ENCODE peak calls at places on chromosomes 1 and 21, in seven cellular contexts. U, O, R, Z, I, A and P are unnamed samples.

GRCh38 chr1:20184997-20185833 is 681 bp upstream of the UBXN10 start:
- DNase-seq in A (no peak), Z (no peak), U (no peak), I (no peak), O (no peak), R (no peak), P (no peak)

GRCh38 chr1:37767488-37767887 is 2.6 kb upstream of the EPHA10 start:
- DNase-seq in A (no peak), Z (no peak), O (no peak), I (no peak), U (no peak), R (no peak), P (no peak)

GRCh38 chr1:208303743-208304142 is 59.6 kb upstream of the PLXNA2 start:
- DNase-seq in I (no peak), R (no peak), A (no peak), U (no peak), O (no peak), Z (no peak), P (no peak)

GRCh38 chr1:8349961-8350360 is 32.0 kb downstream of the SLC45A1 start:
- DNase-seq in O (no peak), A (no peak), I (peak), U (no peak), R (peak), Z (no peak), P (no peak)

GRCh38 chr1:174269932-174270651 is 110.8 kb downstream of the RABGAP1L start:
- DNase-seq in I (no peak), U (no peak), Z (no peak), R (no peak), O (no peak), A (no peak), P (no peak)

GRCh38 chr1:186152227-186152944 is 222.7 kb downstream of the TPR start:
- DNase-seq in Z (peak), A (peak), R (no peak), I (peak), U (no peak), O (peak), P (peak)

GRCh38 chr1:164735315-164736052 is 176.5 kb downstream of the PBX1 start:
- DNase-seq in U (no peak), R (no peak), O (peak), Z (no peak), A (peak), I (peak), P (peak)

GRCh38 chr1:112402682-112403643 is 6.9 kb downstream of the CTTNBP2NL start:
- DNase-seq in Z (no peak), U (no peak), I (no peak), A (no peak), O (peak), R (no peak), P (peak)

GRCh38 chr1:164617607-164618564 is 58.9 kb downstream of the PBX1 start:
- DNase-seq in Z (no peak), I (peak), R (no peak), O (no peak), A (peak), U (no peak), P (no peak)

GRCh38 chr1:85467929-85468540 is 3.1 kb upstream of the DDAH1 start:
- DNase-seq in O (no peak), Z (no peak), R (no peak), U (no peak), I (peak), A (no peak), P (no peak)

GRCh38 chr1:209162651-209163050 is 420.9 kb upstream of the CAMK1G start:
- DNase-seq in I (peak), A (no peak), R (no peak), U (no peak), Z (peak), O (peak), P (no peak)

GRCh38 chr21:45525153-45525909 is 16.9 kb downstream of the SLC19A1 start:
- DNase-seq in Z (no peak), O (no peak), R (peak), I (no peak), A (no peak), U (peak), P (no peak)

GRCh38 chr1:38489844-38490270 is 369.7 kb downstream of the RRAGC start:
- DNase-seq in O (no peak), R (no peak), Z (no peak), I (no peak), U (no peak), A (peak), P (no peak)

GRCh38 chr1:234610582-234611152 is 689 bp upstream of the IRF2BP2 start:
- DNase-seq in U (peak), I (peak), R (peak), A (peak), O (no peak), Z (peak), P (peak)

GRCh38 chr1:211734359-211734758 is 58.9 kb upstream of the NEK2 start:
- DNase-seq in Z (no peak), A (no peak), U (no peak), R (no peak), I (no peak), O (no peak), P (no peak)

GRCh38 chr1:223482766-223483165 is 89.6 kb downstream of the CCDC185 start:
- DNase-seq in I (no peak), Z (no peak), U (no peak), R (no peak), A (no peak), O (no peak), P (no peak)

GRCh38 chr1:22579541-22580155 is 16.4 kb downstream of the EPHA8 start:
- DNase-seq in R (no peak), U (no peak), A (no peak), O (no peak), Z (no peak), I (no peak), P (no peak)

GRCh38 chr1:31681421-31681820 is 22.4 kb downstream of the COL16A1 start:
- DNase-seq in A (no peak), I (no peak), O (no peak), Z (no peak), U (no peak), R (no peak), P (no peak)

GRCh38 chr1:31679091-31679490 is 24.7 kb downstream of the COL16A1 start:
- DNase-seq in U (no peak), O (no peak), Z (no peak), A (no peak), R (no peak), I (no peak), P (peak)

GRCh38 chr1:31678681-31679080 is 25.1 kb downstream of the COL16A1 start:
- DNase-seq in R (no peak), A (no peak), I (no peak), O (no peak), U (no peak), Z (no peak), P (no peak)

GRCh38 chr1:31677949-31678348 is 25.9 kb downstream of the COL16A1 start:
- DNase-seq in R (no peak), I (no peak), O (no peak), U (no peak), Z (no peak), A (no peak), P (no peak)

DNA sequence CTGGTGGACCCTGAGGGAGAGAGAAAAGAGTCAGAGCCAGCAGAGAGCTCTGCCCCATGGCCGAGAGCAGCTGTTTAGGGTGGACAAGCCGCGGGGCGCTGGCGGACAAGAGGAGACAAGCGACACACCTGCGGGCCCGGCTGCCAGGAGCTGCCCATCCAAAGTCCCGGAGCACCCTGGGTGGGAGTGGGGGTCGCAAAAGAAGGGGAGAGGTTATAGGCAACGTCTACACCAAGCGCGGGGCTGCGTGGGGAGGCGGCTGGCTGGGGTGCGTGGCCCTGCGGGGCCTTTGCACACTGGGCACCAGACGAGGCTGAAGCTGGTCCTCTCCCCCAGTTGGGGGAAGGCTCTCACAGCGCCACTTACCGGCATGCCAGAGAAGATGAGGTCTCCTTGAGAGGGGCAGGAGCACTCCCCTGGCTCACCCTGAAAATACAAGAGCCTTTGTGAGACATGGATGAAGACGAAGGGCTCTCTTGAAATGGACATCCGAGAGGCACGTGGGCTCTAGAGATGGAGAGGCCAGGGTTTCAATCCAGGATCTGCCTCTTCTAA is 24.1 kb downstream of the COL16A1 start:
- DNase-seq in O (no peak), A (no peak), R (no peak), U (no peak), I (no peak), Z (no peak), P (no peak)
- TF ChIP-seq CTCF in O (no peak), A (no peak), R (no peak), U (no peak), I (no peak), Z (no peak), P (no peak)

GRCh38 chr1:160741092-160741501 is 2.0 kb downstream of the SLAMF7 start:
- DNase-seq in Z (no peak), U (no peak), O (no peak), A (no peak), R (no peak), I (no peak), P (no peak)

GRCh38 chr1:160739098-160739511 is at the start of gene SLAMF7:
- DNase-seq in U (no peak), I (no peak), O (no peak), R (no peak), Z (no peak), A (peak), P (no peak)

GRCh38 chr1:160741597-160742348 is 2.7 kb downstream of the SLAMF7 start:
- DNase-seq in U (no peak), Z (no peak), R (no peak), I (no peak), O (no peak), A (no peak), P (no peak)

GRCh38 chr1:160738266-160738665 is 781 bp upstream of the SLAMF7 start:
- DNase-seq in O (no peak), I (no peak), U (no peak), Z (no peak), A (no peak), R (no peak), P (no peak)

DNA sequence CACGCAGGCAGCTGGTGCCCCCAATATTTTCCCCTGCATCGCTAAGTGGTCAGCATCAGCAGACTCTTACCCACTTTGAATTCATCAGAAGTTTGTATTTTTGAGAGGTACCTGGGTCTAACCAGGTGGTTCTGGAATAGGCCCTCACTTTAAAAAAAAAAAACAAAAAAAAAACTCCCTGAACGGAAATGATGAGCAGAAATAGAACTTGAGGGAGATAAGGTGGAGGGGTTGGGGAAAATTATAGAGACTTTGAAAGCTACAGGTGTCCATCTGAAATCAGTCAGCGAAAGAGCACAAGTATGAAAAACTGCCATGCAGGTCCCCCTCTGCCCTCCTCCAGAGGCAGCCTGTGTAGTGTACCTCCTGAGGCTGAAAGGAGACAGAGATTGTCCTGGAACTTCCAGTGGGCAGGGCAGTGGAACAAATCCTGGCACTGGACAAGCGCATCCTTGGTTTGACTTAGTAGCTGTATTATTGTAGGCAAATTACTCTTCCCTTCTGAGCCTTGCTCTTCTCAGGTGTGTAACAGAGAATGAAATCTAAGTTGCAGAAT is 1.2 kb downstream of the SLAMF7 start:
- DNase-seq in R (no peak), A (no peak), O (no peak), Z (no peak), I (no peak), U (no peak), P (no peak)
- H3K4me3 ChIP-seq in R (no peak), A (no peak), O (no peak), Z (no peak), I (no peak), U (no peak), P (no peak)

DNA sequence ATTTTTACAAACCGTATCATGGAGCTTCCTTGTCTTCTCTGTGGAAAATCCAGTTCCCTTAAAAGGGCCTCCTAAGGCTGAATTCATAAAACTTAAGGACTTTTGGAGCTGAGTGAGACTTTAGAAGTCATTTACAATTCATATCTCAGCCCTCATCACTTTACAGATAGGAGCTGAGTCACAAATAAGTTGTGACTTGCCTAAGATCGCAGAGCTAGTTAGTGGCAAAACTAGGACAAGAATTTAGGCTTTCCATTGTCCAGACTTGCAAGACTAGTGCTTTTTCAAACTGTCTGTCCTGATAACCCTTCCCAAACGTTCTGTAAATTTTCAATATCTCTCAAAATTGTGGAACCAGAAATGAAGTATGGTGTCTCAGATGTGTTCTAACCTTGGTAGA is 37.3 kb downstream of the C1orf21 start:
- DNase-seq in O (no peak), U (no peak), A (no peak), R (no peak), I (no peak), Z (no peak), P (no peak)
- TF ChIP-seq CTCF in O (no peak), U (no peak), A (no peak), R (no peak), I (no peak), Z (no peak), P (no peak)

GRCh38 chr1:230715510-230715909 is 1.6 kb upstream of the AGT start:
- DNase-seq in I (no peak), U (no peak), Z (no peak), O (no peak), A (no peak), R (no peak), P (no peak)

GRCh38 chr1:230713138-230713537 is 784 bp downstream of the AGT start:
- DNase-seq in U (no peak), A (no peak), Z (no peak), R (no peak), I (no peak), O (no peak), P (no peak)

GRCh38 chr1:230712470-230712942 is 1.4 kb downstream of the AGT start:
- DNase-seq in O (no peak), I (no peak), A (no peak), R (no peak), Z (no peak), U (no peak), P (no peak)

GRCh38 chr1:230713547-230713914 is 391 bp downstream of the AGT start:
- DNase-seq in O (no peak), Z (no peak), R (no peak), U (no peak), I (no peak), A (no peak), P (no peak)

DNA sequence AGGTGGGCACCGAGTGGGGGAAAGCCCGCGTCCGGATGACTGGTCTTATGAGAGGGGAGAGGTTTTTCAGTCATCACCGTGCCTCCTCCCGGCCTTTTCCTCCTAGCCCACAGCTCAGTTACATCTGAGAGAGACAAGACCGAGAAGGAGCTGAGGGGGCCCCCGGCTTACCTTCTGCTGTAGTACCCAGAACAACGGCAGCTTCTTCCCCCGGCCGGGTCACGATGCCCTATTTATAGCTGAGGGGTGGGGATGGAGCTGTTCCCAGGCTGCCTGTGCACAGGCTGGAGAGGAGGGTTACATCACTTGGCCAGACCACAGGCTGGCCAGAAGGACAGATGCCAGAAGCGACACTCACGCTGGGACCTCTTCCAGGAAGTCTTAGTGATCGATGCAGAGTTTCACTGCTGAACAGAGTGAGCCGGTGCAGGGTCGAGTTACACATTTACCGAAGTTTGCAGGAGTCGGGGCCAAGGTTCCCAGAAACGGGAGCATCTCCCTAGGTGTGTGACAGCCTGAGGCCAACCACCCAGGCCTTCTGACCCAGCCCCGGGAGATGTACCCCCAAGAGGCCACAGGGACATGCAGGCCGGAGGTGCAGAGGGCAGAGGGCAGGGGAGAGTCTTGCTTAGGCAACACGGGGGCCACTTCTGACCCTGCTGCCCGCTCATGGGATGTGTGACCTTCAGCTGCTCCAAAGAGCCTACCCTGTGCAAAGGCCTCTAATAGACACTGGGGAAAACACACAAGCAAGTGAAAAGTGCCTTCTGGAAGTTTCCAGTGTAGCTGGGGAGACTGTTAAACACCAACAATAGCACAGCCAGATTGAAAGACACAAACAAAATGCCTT is at the start of gene AGT:
- DNase-seq in U (peak), R (no peak), I (peak), O (peak), Z (peak), A (no peak), P (peak)
- H3K4me3 ChIP-seq in U (no peak), R (peak), I (peak), O (no peak), Z (peak), A (no peak), P (no peak)

GRCh38 chr1:232600430-232601258 is 29.3 kb downstream of the SIPA1L2 start:
- DNase-seq in I (no peak), Z (no peak), A (no peak), R (no peak), U (no peak), O (no peak), P (no peak)
- TF ChIP-seq CTCF in I (no peak), Z (no peak), A (no peak), R (no peak), U (no peak), O (no peak), P (no peak)

DNA sequence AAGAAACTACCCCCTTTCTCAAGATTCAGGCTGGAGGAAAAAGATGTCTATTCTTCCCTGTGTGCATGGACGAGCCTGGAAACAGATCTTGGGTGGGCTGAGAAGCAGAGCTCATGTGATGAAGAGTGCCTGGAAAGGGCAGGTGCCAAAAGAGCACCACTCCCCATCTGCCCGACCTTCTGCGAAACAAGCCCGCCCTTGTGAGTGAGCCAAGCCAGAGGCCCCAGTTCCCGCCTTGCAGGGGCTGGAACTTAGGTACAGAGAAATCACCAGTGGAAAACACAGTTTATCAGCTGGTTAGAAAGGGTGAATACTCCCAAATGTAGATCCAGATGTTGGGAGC is 26.7 kb upstream of the A3GALT2 start:
- DNase-seq in I (peak), A (peak), Z (no peak), O (no peak), R (no peak), U (no peak), P (peak)
- H3K4me3 ChIP-seq in I (peak), A (peak), Z (peak), O (peak), R (peak), U (peak), P (peak)